ENCODE peak calls at places on chromosomes 1 and 21, in ten cellular contexts. T is A549, Z is H1, D is brain microvascular endothelial cell, V is HepG2, K is HCT116, J is tibial artery, H is WTC11, N is GM10248, U is mucosa of descending colon. F is an unnamed sample.

GRCh38 chr1:219333626-219334025 is 159.9 kb downstream of the LYPLAL1 start:
- DNase-seq in T (no peak), Z (no peak), D (no peak), V (no peak), K (no peak), J (no peak), H (no peak), N (no peak), U (no peak), F (no peak)

GRCh38 chr21:44337941-44338895 is 972 bp downstream of the CFAP410 start:
- DNase-seq in T (peak; percentile 43), Z (no peak), D (peak; percentile 47), V (peak; percentile 59), K (peak; percentile 47), J (peak; percentile 71), H (peak; percentile 66), N (peak; percentile 58), U (peak; percentile 74), F (peak; percentile 89)

GRCh38 chr1:236480758-236481436 is 42.9 kb upstream of the LGALS8 start:
- DNase-seq in T (no peak), Z (no peak), D (no peak), V (peak; percentile 13), K (no peak), J (no peak), H (no peak), N (no peak), U (peak; percentile 38), F (no peak)

GRCh38 chr1:54170961-54171460 is 18.2 kb upstream of the CDCP2 start:
- DNase-seq in T (no peak), Z (no peak), D (no peak), V (no peak), K (no peak), J (no peak), H (no peak), N (no peak), U (no peak), F (peak; percentile 25)

GRCh38 chr1:23242414-23242813 is 25.1 kb upstream of the HTR1D start:
- DNase-seq in T (no peak), Z (no peak), D (no peak), V (no peak), K (peak; percentile 2), J (no peak), H (no peak), N (no peak), U (no peak), F (no peak)

GRCh38 chr21:41426656-41427311 is 745 bp downstream of the MX1 start:
- DNase-seq in T (no peak), Z (no peak), D (no peak), V (no peak), K (no peak), J (no peak), H (no peak), N (peak; percentile 42), U (peak; percentile 27), F (no peak)

GRCh38 chr1:201633297-201633696 is 94.4 kb downstream of the NAV1 start:
- DNase-seq in T (no peak), Z (no peak), D (no peak), V (no peak), K (no peak), J (no peak), H (no peak), N (no peak), U (no peak), F (no peak)

GRCh38 chr1:19435851-19436465 is 49.4 kb downstream of the CAPZB start:
- DNase-seq in T (no peak), Z (no peak), D (peak; percentile 79), V (peak; percentile 44), K (no peak), J (no peak), H (no peak), N (no peak), U (no peak), F (no peak)

GRCh38 chr1:175402336-175402735 is 209.8 kb upstream of the KIAA0040 start:
- DNase-seq in T (no peak), Z (no peak), D (no peak), V (no peak), K (no peak), J (no peak), H (no peak), N (no peak), U (no peak), F (no peak)

GRCh38 chr1:98661544-98662353 is at the start of gene SNX7:
- DNase-seq in T (peak; percentile 59), Z (peak; percentile 13), D (peak; percentile 50), V (peak; percentile 71), K (peak; percentile 32), J (peak; percentile 79), H (peak; percentile 86), N (peak; percentile 39), U (peak; percentile 86), F (peak; percentile 96)

GRCh38 chr1:167305705-167306277 is 85.1 kb downstream of the POU2F1 start:
- DNase-seq in T (no peak), Z (no peak), D (no peak), V (no peak), K (no peak), J (no peak), H (no peak), N (no peak), U (peak; percentile 71), F (no peak)

GRCh38 chr21:26884436-26884835 is 39.2 kb upstream of the ADAMTS1 start:
- DNase-seq in T (no peak), Z (no peak), D (no peak), V (no peak), K (no peak), J (no peak), H (no peak), N (no peak), U (no peak), F (no peak)

GRCh38 chr1:159196543-159196942 is 8.1 kb upstream of the ACKR1 start:
- DNase-seq in T (no peak), Z (no peak), D (no peak), V (no peak), K (no peak), J (no peak), H (peak; percentile 41), N (no peak), U (no peak), F (no peak)

GRCh38 chr1:174660476-174660875 is 212.7 kb downstream of the GPR52 start:
- DNase-seq in T (no peak), Z (no peak), D (no peak), V (no peak), K (no peak), J (no peak), H (no peak), N (no peak), U (no peak), F (no peak)

GRCh38 chr1:15283500-15283899 is 36.5 kb downstream of the FHAD1 start:
- DNase-seq in T (peak; percentile 69), Z (no peak), D (no peak), V (no peak), K (no peak), J (no peak), H (no peak), N (no peak), U (no peak), F (no peak)
- TF ChIP-seq CTCF in T (no peak), Z (peak; percentile 4), D (peak; percentile 50), V (no peak), K (no peak), J (no peak), H (no peak), N (no peak), U (no peak), F (peak; percentile 39)

GRCh38 chr1:115114308-115114707 is 25.0 kb upstream of the TSPAN2 start:
- DNase-seq in T (no peak), Z (no peak), D (no peak), V (no peak), K (peak; percentile 29), J (no peak), H (no peak), N (no peak), U (no peak), F (no peak)

GRCh38 chr1:115116511-115116910 is 27.2 kb upstream of the TSPAN2 start:
- DNase-seq in T (no peak), Z (no peak), D (no peak), V (no peak), K (no peak), J (no peak), H (no peak), N (no peak), U (no peak), F (no peak)

GRCh38 chr1:115113781-115114180 is 24.5 kb upstream of the TSPAN2 start:
- DNase-seq in T (no peak), Z (no peak), D (peak; percentile 33), V (no peak), K (no peak), J (no peak), H (no peak), N (no peak), U (no peak), F (no peak)

GRCh38 chr1:115115521-115116161 is 26.3 kb upstream of the TSPAN2 start:
- DNase-seq in T (no peak), Z (no peak), D (no peak), V (no peak), K (no peak), J (no peak), H (no peak), N (no peak), U (no peak), F (no peak)

GRCh38 chr1:115112496-115113375 is 23.4 kb upstream of the TSPAN2 start:
- DNase-seq in T (no peak), Z (no peak), D (no peak), V (no peak), K (peak; percentile 6), J (no peak), H (peak; percentile 79), N (peak; percentile 46), U (peak; percentile 49), F (no peak)
- TF ChIP-seq CTCF in T (peak; percentile 69), Z (peak; percentile 83), D (peak; percentile 94), V (peak; percentile 80), K (peak; percentile 61), J (peak; percentile 94), H (peak; percentile 89), N (peak; percentile 94), U (peak; percentile 92), F (peak; percentile 99)

DNA sequence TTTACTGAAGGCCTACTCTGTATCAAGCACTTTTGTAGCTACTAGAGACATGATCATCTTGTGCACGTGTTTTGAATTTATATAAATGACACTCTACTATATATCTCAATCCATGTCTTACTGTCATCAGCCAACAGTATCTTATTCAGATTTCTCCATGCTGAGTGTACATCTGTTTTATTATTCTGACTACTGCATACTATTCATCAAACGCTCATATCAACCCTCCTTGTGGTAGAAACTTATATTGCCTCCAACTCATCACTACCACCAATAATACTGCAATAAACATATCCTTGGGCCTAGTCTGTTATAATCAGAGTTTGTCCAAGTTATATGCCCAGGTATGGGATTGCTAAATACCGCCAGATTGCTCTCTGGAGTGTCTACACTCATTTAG is 81.6 kb upstream of the IRF2BP2 start:
- DNase-seq in T (peak; percentile 22), Z (no peak), D (peak; percentile 32), V (no peak), K (peak; percentile 18), J (no peak), H (no peak), N (no peak), U (no peak), F (no peak)
- TF ChIP-seq CTCF in T (no peak), Z (no peak), D (peak; percentile 19), V (no peak), K (peak; percentile 19), J (no peak), H (no peak), N (no peak), U (no peak), F (peak; percentile 41)

GRCh38 chr1:162069334-162070093 is at the start of gene NOS1AP:
- DNase-seq in T (peak; percentile 62), Z (no peak), D (peak; percentile 29), V (peak; percentile 59), K (peak; percentile 35), J (peak; percentile 57), H (peak; percentile 86), N (peak; percentile 92), U (peak; percentile 88), F (no peak)
- TF ChIP-seq CTCF in T (no peak), Z (no peak), D (no peak), V (no peak), K (no peak), J (no peak), H (no peak), N (no peak), U (no peak), F (peak; percentile 31)

F was measured in chondrocyte.